ENCODE peak calls at places on chromosomes 1 and 21, in ten cellular contexts. One of them, this sample, is unnamed.

GRCh38 chr21:42991992-42992740 is 17.8 kb downstream of the PKNOX1 start:
- DNase-seq in pons: peak
- DNase-seq in astrocyte of the cerebellum: peak
- DNase-seq in right cardiac atrium: peak
- DNase-seq in iPS-NIHi11: peak
- DNase-seq in stimulated activated CD4-positive, alpha-beta T cell treated with anti-CD3 and anti-CD28 coated beads, Interleukin-2, amount 100 ng/mL, for 48 hours: no peak
- DNase-seq in nucleus accumbens: no peak
- DNase-seq in frontal cortex: no peak
- DNase-seq in NCI-H524 treated with DMSO at 0.1 percent for 48 hours: no peak
- DNase-seq in BJ: peak
- DNase-seq in this sample: no peak

GRCh38 chr1:186828612-186829542 is at the start of gene PLA2G4A:
- DNase-seq in iPS-NIHi11: peak
- DNase-seq in nucleus accumbens: no peak
- DNase-seq in BJ: peak
- DNase-seq in right cardiac atrium: peak
- DNase-seq in frontal cortex: no peak
- DNase-seq in astrocyte of the cerebellum: peak
- DNase-seq in stimulated activated CD4-positive, alpha-beta T cell treated with anti-CD3 and anti-CD28 coated beads, Interleukin-2, amount 100 ng/mL, for 48 hours: no peak
- DNase-seq in NCI-H524 treated with DMSO at 0.1 percent for 48 hours: peak
- DNase-seq in pons: peak
- DNase-seq in this sample: no peak

GRCh38 chr1:190436615-190437014 is 41.0 kb downstream of the BRINP3 start:
- DNase-seq in right cardiac atrium: no peak
- DNase-seq in pons: no peak
- DNase-seq in iPS-NIHi11: no peak
- DNase-seq in astrocyte of the cerebellum: peak
- DNase-seq in nucleus accumbens: no peak
- DNase-seq in stimulated activated CD4-positive, alpha-beta T cell treated with anti-CD3 and anti-CD28 coated beads, Interleukin-2, amount 100 ng/mL, for 48 hours: no peak
- DNase-seq in frontal cortex: no peak
- DNase-seq in NCI-H524 treated with DMSO at 0.1 percent for 48 hours: no peak
- DNase-seq in BJ: no peak
- DNase-seq in this sample: peak

GRCh38 chr1:101506541-101507164 is 269.8 kb downstream of the S1PR1 start:
- DNase-seq in right cardiac atrium: no peak
- DNase-seq in NCI-H524 treated with DMSO at 0.1 percent for 48 hours: no peak
- DNase-seq in frontal cortex: no peak
- DNase-seq in nucleus accumbens: no peak
- DNase-seq in iPS-NIHi11: peak
- DNase-seq in stimulated activated CD4-positive, alpha-beta T cell treated with anti-CD3 and anti-CD28 coated beads, Interleukin-2, amount 100 ng/mL, for 48 hours: peak
- DNase-seq in BJ: no peak
- DNase-seq in astrocyte of the cerebellum: peak
- DNase-seq in pons: peak
- DNase-seq in this sample: no peak

GRCh38 chr1:211580303-211580687 is 1.3 kb upstream of the SLC30A1 start:
- DNase-seq in stimulated activated CD4-positive, alpha-beta T cell treated with anti-CD3 and anti-CD28 coated beads, Interleukin-2, amount 100 ng/mL, for 48 hours: no peak
- DNase-seq in BJ: no peak
- DNase-seq in iPS-NIHi11: no peak
- DNase-seq in right cardiac atrium: no peak
- DNase-seq in NCI-H524 treated with DMSO at 0.1 percent for 48 hours: no peak
- DNase-seq in astrocyte of the cerebellum: no peak
- DNase-seq in pons: no peak
- DNase-seq in nucleus accumbens: no peak
- DNase-seq in frontal cortex: no peak
- DNase-seq in this sample: no peak

GRCh38 chr21:18411565-18411964 is 8.0 kb upstream of the TMPRSS15 start:
- DNase-seq in NCI-H524 treated with DMSO at 0.1 percent for 48 hours: no peak
- DNase-seq in iPS-NIHi11: no peak
- DNase-seq in astrocyte of the cerebellum: no peak
- DNase-seq in nucleus accumbens: no peak
- DNase-seq in frontal cortex: no peak
- DNase-seq in stimulated activated CD4-positive, alpha-beta T cell treated with anti-CD3 and anti-CD28 coated beads, Interleukin-2, amount 100 ng/mL, for 48 hours: no peak
- DNase-seq in pons: no peak
- DNase-seq in BJ: no peak
- DNase-seq in right cardiac atrium: no peak
- DNase-seq in this sample: no peak

GRCh38 chr1:206824327-206824726 is 41.1 kb upstream of the IL20 start:
- DNase-seq in right cardiac atrium: no peak
- DNase-seq in BJ: no peak
- DNase-seq in frontal cortex: no peak
- DNase-seq in nucleus accumbens: no peak
- DNase-seq in astrocyte of the cerebellum: no peak
- DNase-seq in pons: peak
- DNase-seq in stimulated activated CD4-positive, alpha-beta T cell treated with anti-CD3 and anti-CD28 coated beads, Interleukin-2, amount 100 ng/mL, for 48 hours: no peak
- DNase-seq in NCI-H524 treated with DMSO at 0.1 percent for 48 hours: no peak
- DNase-seq in iPS-NIHi11: no peak
- DNase-seq in this sample: no peak

GRCh38 chr1:16716691-16717173 is 23.6 kb upstream of the RNU1-4 start:
- DNase-seq in astrocyte of the cerebellum: no peak
- DNase-seq in nucleus accumbens: no peak
- DNase-seq in frontal cortex: no peak
- DNase-seq in right cardiac atrium: no peak
- DNase-seq in iPS-NIHi11: peak
- DNase-seq in BJ: no peak
- DNase-seq in NCI-H524 treated with DMSO at 0.1 percent for 48 hours: no peak
- DNase-seq in pons: no peak
- DNase-seq in stimulated activated CD4-positive, alpha-beta T cell treated with anti-CD3 and anti-CD28 coated beads, Interleukin-2, amount 100 ng/mL, for 48 hours: no peak
- DNase-seq in this sample: no peak

GRCh38 chr21:25788677-25789076 is 53.9 kb downstream of the GABPA start:
- DNase-seq in frontal cortex: no peak
- DNase-seq in astrocyte of the cerebellum: no peak
- DNase-seq in iPS-NIHi11: no peak
- DNase-seq in BJ: no peak
- DNase-seq in right cardiac atrium: no peak
- DNase-seq in nucleus accumbens: no peak
- DNase-seq in stimulated activated CD4-positive, alpha-beta T cell treated with anti-CD3 and anti-CD28 coated beads, Interleukin-2, amount 100 ng/mL, for 48 hours: no peak
- DNase-seq in pons: no peak
- DNase-seq in NCI-H524 treated with DMSO at 0.1 percent for 48 hours: no peak
- DNase-seq in this sample: no peak

GRCh38 chr1:4048921-4049320 is 148.8 kb upstream of the C1orf174 start:
- DNase-seq in NCI-H524 treated with DMSO at 0.1 percent for 48 hours: no peak
- DNase-seq in BJ: no peak
- DNase-seq in nucleus accumbens: no peak
- DNase-seq in iPS-NIHi11: no peak
- DNase-seq in right cardiac atrium: no peak
- DNase-seq in stimulated activated CD4-positive, alpha-beta T cell treated with anti-CD3 and anti-CD28 coated beads, Interleukin-2, amount 100 ng/mL, for 48 hours: no peak
- DNase-seq in pons: no peak
- DNase-seq in astrocyte of the cerebellum: no peak
- DNase-seq in frontal cortex: no peak
- DNase-seq in this sample: no peak

GRCh38 chr21:15252437-15252836 is 187.6 kb upstream of the NRIP1 start:
- DNase-seq in BJ: no peak
- DNase-seq in astrocyte of the cerebellum: no peak
- DNase-seq in stimulated activated CD4-positive, alpha-beta T cell treated with anti-CD3 and anti-CD28 coated beads, Interleukin-2, amount 100 ng/mL, for 48 hours: no peak
- DNase-seq in iPS-NIHi11: no peak
- DNase-seq in NCI-H524 treated with DMSO at 0.1 percent for 48 hours: no peak
- DNase-seq in right cardiac atrium: no peak
- DNase-seq in frontal cortex: no peak
- DNase-seq in pons: no peak
- DNase-seq in nucleus accumbens: no peak
- DNase-seq in this sample: no peak

GRCh38 chr1:39305555-39305954 is 101.1 kb downstream of the MACF1 start:
- DNase-seq in iPS-NIHi11: no peak
- DNase-seq in BJ: no peak
- DNase-seq in right cardiac atrium: no peak
- DNase-seq in pons: no peak
- DNase-seq in astrocyte of the cerebellum: no peak
- DNase-seq in NCI-H524 treated with DMSO at 0.1 percent for 48 hours: no peak
- DNase-seq in nucleus accumbens: no peak
- DNase-seq in stimulated activated CD4-positive, alpha-beta T cell treated with anti-CD3 and anti-CD28 coated beads, Interleukin-2, amount 100 ng/mL, for 48 hours: no peak
- DNase-seq in frontal cortex: no peak
- DNase-seq in this sample: no peak

GRCh38 chr1:198168180-198168579 is 11.4 kb downstream of the NEK7 start:
- DNase-seq in astrocyte of the cerebellum: peak
- DNase-seq in nucleus accumbens: no peak
- DNase-seq in BJ: no peak
- DNase-seq in iPS-NIHi11: no peak
- DNase-seq in stimulated activated CD4-positive, alpha-beta T cell treated with anti-CD3 and anti-CD28 coated beads, Interleukin-2, amount 100 ng/mL, for 48 hours: no peak
- DNase-seq in pons: no peak
- DNase-seq in NCI-H524 treated with DMSO at 0.1 percent for 48 hours: no peak
- DNase-seq in right cardiac atrium: no peak
- DNase-seq in frontal cortex: no peak
- DNase-seq in this sample: no peak

GRCh38 chr1:212688338-212689047 is 11.1 kb downstream of the BATF3 start:
- DNase-seq in pons: no peak
- DNase-seq in right cardiac atrium: no peak
- DNase-seq in BJ: no peak
- DNase-seq in nucleus accumbens: no peak
- DNase-seq in frontal cortex: no peak
- DNase-seq in NCI-H524 treated with DMSO at 0.1 percent for 48 hours: no peak
- DNase-seq in iPS-NIHi11: no peak
- DNase-seq in astrocyte of the cerebellum: no peak
- DNase-seq in stimulated activated CD4-positive, alpha-beta T cell treated with anti-CD3 and anti-CD28 coated beads, Interleukin-2, amount 100 ng/mL, for 48 hours: no peak
- DNase-seq in this sample: no peak

GRCh38 chr1:201783572-201783971 is 45.4 kb upstream of the IPO9 start:
- DNase-seq in iPS-NIHi11: peak
- DNase-seq in stimulated activated CD4-positive, alpha-beta T cell treated with anti-CD3 and anti-CD28 coated beads, Interleukin-2, amount 100 ng/mL, for 48 hours: no peak
- DNase-seq in NCI-H524 treated with DMSO at 0.1 percent for 48 hours: no peak
- DNase-seq in pons: no peak
- DNase-seq in nucleus accumbens: no peak
- DNase-seq in right cardiac atrium: no peak
- DNase-seq in astrocyte of the cerebellum: no peak
- DNase-seq in BJ: no peak
- DNase-seq in frontal cortex: no peak
- DNase-seq in this sample: no peak

GRCh38 chr1:43519287-43519686 is 11.4 kb upstream of the PTPRF start:
- DNase-seq in NCI-H524 treated with DMSO at 0.1 percent for 48 hours: no peak
- DNase-seq in BJ: no peak
- DNase-seq in pons: no peak
- DNase-seq in iPS-NIHi11: no peak
- DNase-seq in stimulated activated CD4-positive, alpha-beta T cell treated with anti-CD3 and anti-CD28 coated beads, Interleukin-2, amount 100 ng/mL, for 48 hours: no peak
- DNase-seq in frontal cortex: no peak
- DNase-seq in nucleus accumbens: no peak
- DNase-seq in astrocyte of the cerebellum: no peak
- DNase-seq in right cardiac atrium: no peak
- DNase-seq in this sample: no peak